ENCODE peak calls at places on chromosome 20, in nine cellular contexts. One of them, this sample, is unnamed.

GRCh38 chr20:61499859-61500258 is 247.8 kb downstream of the CDH4 start:
- DNase-seq in PC-3: peak
- DNase-seq in nephron progenitor cell: peak
- DNase-seq in caudate nucleus: no peak
- DNase-seq in lung microvascular endothelial cell: no peak
- DNase-seq in COR-L47: no peak
- DNase-seq in neural crest cell: no peak
- DNase-seq in stimulated activated naive B cell treated with anti-CD40 and anti-IgM and Interleukin-4, amounts not matched to agents 10 μg/mL and 1 μg/mL and 100 μg/mL, for 72 hours: no peak
- DNase-seq in cardiac muscle cell: no peak
- DNase-seq in this sample: no peak

GRCh38 chr20:46936415-46937139 is 41.9 kb downstream of the EYA2 start:
- DNase-seq in PC-3: no peak
- DNase-seq in nephron progenitor cell: peak
- DNase-seq in caudate nucleus: no peak
- DNase-seq in lung microvascular endothelial cell: no peak
- DNase-seq in COR-L47: no peak
- DNase-seq in neural crest cell: no peak
- DNase-seq in stimulated activated naive B cell treated with anti-CD40 and anti-IgM and Interleukin-4, amounts not matched to agents 10 μg/mL and 1 μg/mL and 100 μg/mL, for 72 hours: no peak
- DNase-seq in cardiac muscle cell: no peak
- DNase-seq in this sample: no peak

GRCh38 chr20:49907405-49908257 is 7.7 kb downstream of the SPATA2 start:
- DNase-seq in PC-3: no peak
- DNase-seq in nephron progenitor cell: no peak
- DNase-seq in caudate nucleus: no peak
- DNase-seq in lung microvascular endothelial cell: no peak
- DNase-seq in COR-L47: no peak
- DNase-seq in neural crest cell: no peak
- DNase-seq in stimulated activated naive B cell treated with anti-CD40 and anti-IgM and Interleukin-4, amounts not matched to agents 10 μg/mL and 1 μg/mL and 100 μg/mL, for 72 hours: no peak
- DNase-seq in cardiac muscle cell: no peak
- DNase-seq in this sample: no peak

GRCh38 chr20:46651091-46651962 is at the start of gene SLC13A3:
- DNase-seq in PC-3: no peak
- DNase-seq in nephron progenitor cell: peak
- DNase-seq in caudate nucleus: no peak
- DNase-seq in lung microvascular endothelial cell: no peak
- DNase-seq in COR-L47: no peak
- DNase-seq in neural crest cell: no peak
- DNase-seq in stimulated activated naive B cell treated with anti-CD40 and anti-IgM and Interleukin-4, amounts not matched to agents 10 μg/mL and 1 μg/mL and 100 μg/mL, for 72 hours: no peak
- DNase-seq in cardiac muscle cell: peak
- DNase-seq in this sample: no peak

GRCh38 chr20:25054995-25055629 is 2.8 kb downstream of the ACSS1 start:
- DNase-seq in PC-3: peak
- DNase-seq in nephron progenitor cell: no peak
- DNase-seq in caudate nucleus: no peak
- DNase-seq in lung microvascular endothelial cell: no peak
- DNase-seq in COR-L47: no peak
- DNase-seq in neural crest cell: no peak
- DNase-seq in stimulated activated naive B cell treated with anti-CD40 and anti-IgM and Interleukin-4, amounts not matched to agents 10 μg/mL and 1 μg/mL and 100 μg/mL, for 72 hours: no peak
- DNase-seq in cardiac muscle cell: peak
- DNase-seq in this sample: no peak

GRCh38 chr20:33443512-33444239 is at the start of gene SNTA1:
- DNase-seq in PC-3: peak
- DNase-seq in nephron progenitor cell: peak
- DNase-seq in caudate nucleus: peak
- DNase-seq in lung microvascular endothelial cell: peak
- DNase-seq in COR-L47: peak
- DNase-seq in neural crest cell: peak
- DNase-seq in stimulated activated naive B cell treated with anti-CD40 and anti-IgM and Interleukin-4, amounts not matched to agents 10 μg/mL and 1 μg/mL and 100 μg/mL, for 72 hours: peak
- DNase-seq in cardiac muscle cell: peak
- DNase-seq in this sample: no peak

GRCh38 chr20:3203315-3204123 is 963 bp downstream of the DDRGK1 start:
- DNase-seq in PC-3: peak
- DNase-seq in nephron progenitor cell: no peak
- DNase-seq in caudate nucleus: peak
- DNase-seq in lung microvascular endothelial cell: peak
- DNase-seq in COR-L47: peak
- DNase-seq in neural crest cell: no peak
- DNase-seq in stimulated activated naive B cell treated with anti-CD40 and anti-IgM and Interleukin-4, amounts not matched to agents 10 μg/mL and 1 μg/mL and 100 μg/mL, for 72 hours: no peak
- DNase-seq in cardiac muscle cell: no peak
- DNase-seq in this sample: no peak

GRCh38 chr20:47320990-47321805 is 35.3 kb downstream of the ZMYND8 start:
- DNase-seq in PC-3: peak
- DNase-seq in nephron progenitor cell: no peak
- DNase-seq in caudate nucleus: no peak
- DNase-seq in lung microvascular endothelial cell: no peak
- DNase-seq in COR-L47: peak
- DNase-seq in neural crest cell: no peak
- DNase-seq in stimulated activated naive B cell treated with anti-CD40 and anti-IgM and Interleukin-4, amounts not matched to agents 10 μg/mL and 1 μg/mL and 100 μg/mL, for 72 hours: no peak
- DNase-seq in cardiac muscle cell: no peak
- DNase-seq in this sample: no peak

GRCh38 chr20:47400685-47401084 is 44.2 kb upstream of the ZMYND8 start:
- DNase-seq in PC-3: peak
- DNase-seq in nephron progenitor cell: no peak
- DNase-seq in caudate nucleus: no peak
- DNase-seq in lung microvascular endothelial cell: no peak
- DNase-seq in COR-L47: no peak
- DNase-seq in neural crest cell: no peak
- DNase-seq in stimulated activated naive B cell treated with anti-CD40 and anti-IgM and Interleukin-4, amounts not matched to agents 10 μg/mL and 1 μg/mL and 100 μg/mL, for 72 hours: no peak
- DNase-seq in cardiac muscle cell: no peak
- DNase-seq in this sample: no peak

GRCh38 chr20:13546497-13547131 is 92.1 kb downstream of the TASP1 start:
- DNase-seq in PC-3: peak
- DNase-seq in nephron progenitor cell: peak
- DNase-seq in caudate nucleus: peak
- DNase-seq in lung microvascular endothelial cell: peak
- DNase-seq in COR-L47: peak
- DNase-seq in neural crest cell: peak
- DNase-seq in stimulated activated naive B cell treated with anti-CD40 and anti-IgM and Interleukin-4, amounts not matched to agents 10 μg/mL and 1 μg/mL and 100 μg/mL, for 72 hours: peak
- DNase-seq in cardiac muscle cell: peak
- DNase-seq in this sample: peak

GRCh38 chr20:25024171-25024570 is 31.6 kb upstream of the APMAP start:
- DNase-seq in PC-3: no peak
- DNase-seq in nephron progenitor cell: no peak
- DNase-seq in caudate nucleus: no peak
- DNase-seq in lung microvascular endothelial cell: no peak
- DNase-seq in COR-L47: no peak
- DNase-seq in neural crest cell: no peak
- DNase-seq in stimulated activated naive B cell treated with anti-CD40 and anti-IgM and Interleukin-4, amounts not matched to agents 10 μg/mL and 1 μg/mL and 100 μg/mL, for 72 hours: no peak
- DNase-seq in cardiac muscle cell: no peak
- DNase-seq in this sample: no peak

GRCh38 chr20:42138711-42139110 is 520.5 kb upstream of the CHD6 start:
- DNase-seq in PC-3: no peak
- DNase-seq in nephron progenitor cell: no peak
- DNase-seq in caudate nucleus: peak
- DNase-seq in lung microvascular endothelial cell: no peak
- DNase-seq in COR-L47: no peak
- DNase-seq in neural crest cell: peak
- DNase-seq in stimulated activated naive B cell treated with anti-CD40 and anti-IgM and Interleukin-4, amounts not matched to agents 10 μg/mL and 1 μg/mL and 100 μg/mL, for 72 hours: no peak
- DNase-seq in cardiac muscle cell: no peak
- DNase-seq in this sample: no peak

GRCh38 chr20:54267510-54268003 is 59.7 kb downstream of the PFDN4 start:
- DNase-seq in PC-3: peak
- DNase-seq in nephron progenitor cell: no peak
- DNase-seq in caudate nucleus: no peak
- DNase-seq in lung microvascular endothelial cell: no peak
- DNase-seq in COR-L47: no peak
- DNase-seq in neural crest cell: no peak
- DNase-seq in stimulated activated naive B cell treated with anti-CD40 and anti-IgM and Interleukin-4, amounts not matched to agents 10 μg/mL and 1 μg/mL and 100 μg/mL, for 72 hours: no peak
- DNase-seq in cardiac muscle cell: peak
- DNase-seq in this sample: no peak

GRCh38 chr20:41425180-41425884 is 58.7 kb upstream of the EMILIN3 start:
- DNase-seq in PC-3: no peak
- DNase-seq in nephron progenitor cell: no peak
- DNase-seq in caudate nucleus: no peak
- DNase-seq in lung microvascular endothelial cell: no peak
- DNase-seq in COR-L47: no peak
- DNase-seq in neural crest cell: no peak
- DNase-seq in stimulated activated naive B cell treated with anti-CD40 and anti-IgM and Interleukin-4, amounts not matched to agents 10 μg/mL and 1 μg/mL and 100 μg/mL, for 72 hours: no peak
- DNase-seq in cardiac muscle cell: peak
- DNase-seq in this sample: no peak

GRCh38 chr20:46031701-46032254 is 2.8 kb downstream of the SLC12A5 start:
- DNase-seq in PC-3: peak
- DNase-seq in nephron progenitor cell: peak
- DNase-seq in caudate nucleus: peak
- DNase-seq in lung microvascular endothelial cell: no peak
- DNase-seq in COR-L47: peak
- DNase-seq in neural crest cell: no peak
- DNase-seq in stimulated activated naive B cell treated with anti-CD40 and anti-IgM and Interleukin-4, amounts not matched to agents 10 μg/mL and 1 μg/mL and 100 μg/mL, for 72 hours: no peak
- DNase-seq in cardiac muscle cell: peak
- DNase-seq in this sample: no peak

GRCh38 chr20:46688151-46689081 is 828 bp downstream of the TP53RK start:
- DNase-seq in PC-3: peak
- DNase-seq in nephron progenitor cell: no peak
- DNase-seq in caudate nucleus: no peak
- DNase-seq in lung microvascular endothelial cell: peak
- DNase-seq in COR-L47: no peak
- DNase-seq in neural crest cell: no peak
- DNase-seq in stimulated activated naive B cell treated with anti-CD40 and anti-IgM and Interleukin-4, amounts not matched to agents 10 μg/mL and 1 μg/mL and 100 μg/mL, for 72 hours: no peak
- DNase-seq in cardiac muscle cell: peak
- DNase-seq in this sample: no peak

GRCh38 chr20:48760403-48760889 is 67.4 kb downstream of the PREX1 start:
- DNase-seq in PC-3: peak
- DNase-seq in nephron progenitor cell: no peak
- DNase-seq in caudate nucleus: no peak
- DNase-seq in lung microvascular endothelial cell: peak
- DNase-seq in COR-L47: no peak
- DNase-seq in neural crest cell: no peak
- DNase-seq in stimulated activated naive B cell treated with anti-CD40 and anti-IgM and Interleukin-4, amounts not matched to agents 10 μg/mL and 1 μg/mL and 100 μg/mL, for 72 hours: peak
- DNase-seq in cardiac muscle cell: peak
- DNase-seq in this sample: no peak

GRCh38 chr20:51667002-51667408 is 101.2 kb downstream of the ATP9A start:
- DNase-seq in PC-3: peak
- DNase-seq in nephron progenitor cell: no peak
- DNase-seq in caudate nucleus: no peak
- DNase-seq in lung microvascular endothelial cell: no peak
- DNase-seq in COR-L47: no peak
- DNase-seq in neural crest cell: no peak
- DNase-seq in stimulated activated naive B cell treated with anti-CD40 and anti-IgM and Interleukin-4, amounts not matched to agents 10 μg/mL and 1 μg/mL and 100 μg/mL, for 72 hours: no peak
- DNase-seq in cardiac muscle cell: no peak
- DNase-seq in this sample: no peak

GRCh38 chr20:25227317-25227831 is 20.5 kb upstream of the PYGB start:
- DNase-seq in PC-3: peak
- DNase-seq in nephron progenitor cell: no peak
- DNase-seq in caudate nucleus: no peak
- DNase-seq in lung microvascular endothelial cell: peak
- DNase-seq in COR-L47: no peak
- DNase-seq in neural crest cell: no peak
- DNase-seq in stimulated activated naive B cell treated with anti-CD40 and anti-IgM and Interleukin-4, amounts not matched to agents 10 μg/mL and 1 μg/mL and 100 μg/mL, for 72 hours: no peak
- DNase-seq in cardiac muscle cell: peak
- DNase-seq in this sample: no peak

GRCh38 chr20:56393133-56393472 is 658 bp downstream of the CSTF1 start:
- DNase-seq in PC-3: peak
- DNase-seq in nephron progenitor cell: no peak
- DNase-seq in caudate nucleus: no peak
- DNase-seq in lung microvascular endothelial cell: peak
- DNase-seq in COR-L47: no peak
- DNase-seq in neural crest cell: no peak
- DNase-seq in stimulated activated naive B cell treated with anti-CD40 and anti-IgM and Interleukin-4, amounts not matched to agents 10 μg/mL and 1 μg/mL and 100 μg/mL, for 72 hours: no peak
- DNase-seq in cardiac muscle cell: no peak
- DNase-seq in this sample: no peak

GRCh38 chr20:38242848-38243449 is 17.6 kb downstream of the KIAA1755 start:
- DNase-seq in PC-3: peak
- DNase-seq in nephron progenitor cell: peak
- DNase-seq in caudate nucleus: no peak
- DNase-seq in lung microvascular endothelial cell: peak
- DNase-seq in COR-L47: no peak
- DNase-seq in neural crest cell: peak
- DNase-seq in stimulated activated naive B cell treated with anti-CD40 and anti-IgM and Interleukin-4, amounts not matched to agents 10 μg/mL and 1 μg/mL and 100 μg/mL, for 72 hours: peak
- DNase-seq in cardiac muscle cell: no peak
- DNase-seq in this sample: no peak

GRCh38 chr20:61514018-61514755 is 262.1 kb downstream of the CDH4 start:
- DNase-seq in PC-3: no peak
- DNase-seq in nephron progenitor cell: no peak
- DNase-seq in caudate nucleus: no peak
- DNase-seq in lung microvascular endothelial cell: no peak
- DNase-seq in COR-L47: no peak
- DNase-seq in neural crest cell: no peak
- DNase-seq in stimulated activated naive B cell treated with anti-CD40 and anti-IgM and Interleukin-4, amounts not matched to agents 10 μg/mL and 1 μg/mL and 100 μg/mL, for 72 hours: no peak
- DNase-seq in cardiac muscle cell: no peak
- DNase-seq in this sample: no peak

GRCh38 chr20:41222299-41222698 is 85.0 kb downstream of the PLCG1 start:
- DNase-seq in PC-3: no peak
- DNase-seq in nephron progenitor cell: no peak
- DNase-seq in caudate nucleus: peak
- DNase-seq in lung microvascular endothelial cell: no peak
- DNase-seq in COR-L47: no peak
- DNase-seq in neural crest cell: no peak
- DNase-seq in stimulated activated naive B cell treated with anti-CD40 and anti-IgM and Interleukin-4, amounts not matched to agents 10 μg/mL and 1 μg/mL and 100 μg/mL, for 72 hours: no peak
- DNase-seq in cardiac muscle cell: no peak
- DNase-seq in this sample: no peak

GRCh38 chr20:24362080-24362479 is 107.3 kb upstream of the SYNDIG1 start:
- DNase-seq in PC-3: no peak
- DNase-seq in nephron progenitor cell: no peak
- DNase-seq in caudate nucleus: no peak
- DNase-seq in lung microvascular endothelial cell: no peak
- DNase-seq in COR-L47: no peak
- DNase-seq in neural crest cell: no peak
- DNase-seq in stimulated activated naive B cell treated with anti-CD40 and anti-IgM and Interleukin-4, amounts not matched to agents 10 μg/mL and 1 μg/mL and 100 μg/mL, for 72 hours: no peak
- DNase-seq in cardiac muscle cell: no peak
- DNase-seq in this sample: no peak

GRCh38 chr20:5729348-5729747 is 20.9 kb upstream of the SHLD1 start:
- DNase-seq in PC-3: peak
- DNase-seq in nephron progenitor cell: no peak
- DNase-seq in caudate nucleus: no peak
- DNase-seq in lung microvascular endothelial cell: peak
- DNase-seq in COR-L47: no peak
- DNase-seq in neural crest cell: no peak
- DNase-seq in stimulated activated naive B cell treated with anti-CD40 and anti-IgM and Interleukin-4, amounts not matched to agents 10 μg/mL and 1 μg/mL and 100 μg/mL, for 72 hours: no peak
- DNase-seq in cardiac muscle cell: no peak
- DNase-seq in this sample: peak

GRCh38 chr20:5786930-5787826 is 37.0 kb downstream of the SHLD1 start:
- DNase-seq in PC-3: peak
- DNase-seq in nephron progenitor cell: no peak
- DNase-seq in caudate nucleus: no peak
- DNase-seq in lung microvascular endothelial cell: peak
- DNase-seq in COR-L47: no peak
- DNase-seq in neural crest cell: no peak
- DNase-seq in stimulated activated naive B cell treated with anti-CD40 and anti-IgM and Interleukin-4, amounts not matched to agents 10 μg/mL and 1 μg/mL and 100 μg/mL, for 72 hours: no peak
- DNase-seq in cardiac muscle cell: peak
- DNase-seq in this sample: no peak

GRCh38 chr20:6588296-6588695 is 179.2 kb upstream of the BMP2 start:
- DNase-seq in PC-3: peak
- DNase-seq in nephron progenitor cell: no peak
- DNase-seq in caudate nucleus: no peak
- DNase-seq in lung microvascular endothelial cell: no peak
- DNase-seq in COR-L47: peak
- DNase-seq in neural crest cell: no peak
- DNase-seq in stimulated activated naive B cell treated with anti-CD40 and anti-IgM and Interleukin-4, amounts not matched to agents 10 μg/mL and 1 μg/mL and 100 μg/mL, for 72 hours: no peak
- DNase-seq in cardiac muscle cell: peak
- DNase-seq in this sample: no peak

GRCh38 chr20:31602779-31603441 is 2.2 kb upstream of the ID1 start:
- DNase-seq in PC-3: peak
- DNase-seq in nephron progenitor cell: peak
- DNase-seq in caudate nucleus: no peak
- DNase-seq in lung microvascular endothelial cell: peak
- DNase-seq in COR-L47: no peak
- DNase-seq in neural crest cell: no peak
- DNase-seq in stimulated activated naive B cell treated with anti-CD40 and anti-IgM and Interleukin-4, amounts not matched to agents 10 μg/mL and 1 μg/mL and 100 μg/mL, for 72 hours: no peak
- DNase-seq in cardiac muscle cell: peak
- DNase-seq in this sample: no peak

GRCh38 chr20:3805594-3806264 is 9.6 kb downstream of the CDC25B start:
- DNase-seq in PC-3: peak
- DNase-seq in nephron progenitor cell: no peak
- DNase-seq in caudate nucleus: no peak
- DNase-seq in lung microvascular endothelial cell: peak
- DNase-seq in COR-L47: no peak
- DNase-seq in neural crest cell: no peak
- DNase-seq in stimulated activated naive B cell treated with anti-CD40 and anti-IgM and Interleukin-4, amounts not matched to agents 10 μg/mL and 1 μg/mL and 100 μg/mL, for 72 hours: no peak
- DNase-seq in cardiac muscle cell: peak
- DNase-seq in this sample: no peak

GRCh38 chr20:61668064-61668463 is 397.6 kb downstream of the TAF4 start:
- DNase-seq in PC-3: no peak
- DNase-seq in nephron progenitor cell: no peak
- DNase-seq in caudate nucleus: no peak
- DNase-seq in lung microvascular endothelial cell: no peak
- DNase-seq in COR-L47: peak
- DNase-seq in neural crest cell: no peak
- DNase-seq in stimulated activated naive B cell treated with anti-CD40 and anti-IgM and Interleukin-4, amounts not matched to agents 10 μg/mL and 1 μg/mL and 100 μg/mL, for 72 hours: no peak
- DNase-seq in cardiac muscle cell: no peak
- DNase-seq in this sample: no peak

GRCh38 chr20:22098451-22098850 is 393.0 kb downstream of the PAX1 start:
- DNase-seq in PC-3: no peak
- DNase-seq in nephron progenitor cell: no peak
- DNase-seq in caudate nucleus: no peak
- DNase-seq in lung microvascular endothelial cell: no peak
- DNase-seq in COR-L47: no peak
- DNase-seq in neural crest cell: no peak
- DNase-seq in stimulated activated naive B cell treated with anti-CD40 and anti-IgM and Interleukin-4, amounts not matched to agents 10 μg/mL and 1 μg/mL and 100 μg/mL, for 72 hours: no peak
- DNase-seq in cardiac muscle cell: no peak
- DNase-seq in this sample: no peak

This sample was measured in HFF-Myc.